ENCODE peak calls at places on chromosomes 6 and 20, in nine cellular contexts. Z is BJ; M is Caki2; T is activated CD8-positive, alpha-beta T cell treated with anti-CD3 and anti-CD28 coated beads, Interleukin-2, amount 10 ng/mL, durations not matched to agents 7 days and 5 days; C is activated T-cell treated with anti-CD3 and anti-CD28 coated beads, Interleukin-2, amount 50 U/mL, for 72 hours; D is T-helper 9 cell; R is AG09319; W is H9; Y is cardiac fibroblast. N is an unnamed sample.

GRCh38 chr6:17361013-17361412 is 32.4 kb upstream of the CAP2 start:
- DNase-seq in Z (no peak), M (no peak), T (no peak), C (no peak), D (no peak), R (no peak), W (no peak), Y (no peak), N (no peak)

GRCh38 chr20:57330998-57331397 is 1.4 kb downstream of the SPO11 start:
- DNase-seq in Z (no peak), M (no peak), T (no peak), C (no peak), D (no peak), R (no peak), W (no peak), Y (no peak), N (no peak)

GRCh38 chr6:112877134-112878100 is 530.3 kb downstream of the RFPL4B start:
- DNase-seq in Z (peak; percentile 81), M (peak; percentile 40), T (no peak), C (no peak), D (no peak), R (peak; percentile 59), W (no peak), Y (peak; percentile 89), N (peak; percentile 77)

GRCh38 chr6:51273228-51273961 is 454.7 kb downstream of the TFAP2B start:
- DNase-seq in Z (no peak), M (no peak), T (no peak), C (no peak), D (no peak), R (no peak), W (peak; percentile 32), Y (no peak), N (no peak)

GRCh38 chr6:107075951-107076381 is 39.3 kb downstream of the BEND3 start:
- DNase-seq in Z (no peak), M (no peak), T (no peak), C (no peak), D (no peak), R (no peak), W (no peak), Y (peak; percentile 35), N (no peak)

GRCh38 chr6:136526196-136526930 is 23.9 kb downstream of the MAP7 start:
- DNase-seq in Z (no peak), M (peak; percentile 30), T (peak; percentile 65), C (peak; percentile 40), D (peak; percentile 12), R (no peak), W (peak; percentile 84), Y (peak; percentile 61), N (peak; percentile 41)

GRCh38 chr20:47551841-47552240 is 50.2 kb downstream of the NCOA3 start:
- DNase-seq in Z (no peak), M (no peak), T (no peak), C (no peak), D (no peak), R (no peak), W (no peak), Y (peak; percentile 40), N (no peak)

GRCh38 chr6:100460650-100461204 is 4.0 kb downstream of the SIM1 start:
- DNase-seq in Z (no peak), M (peak; percentile 29), T (no peak), C (no peak), D (no peak), R (no peak), W (peak; percentile 44), Y (no peak), N (no peak)

N was measured in AG04450.